ENCODE peak calls at places on chromosomes 12 and 14, in seven cellular contexts. One of them, this sample, is unnamed.

GRCh38 chr12:39764944-39765560 is 145.4 kb upstream of the ABCD2 start:
- DNase-seq in lower lobe of right lung: no peak
- DNase-seq in cardiac fibroblast: peak
- DNase-seq in EH: peak
- DNase-seq in choroid plexus epithelial cell: peak
- DNase-seq in gastrocnemius medialis: no peak
- DNase-seq in cardiac muscle cell: peak
- DNase-seq in this sample: peak

GRCh38 chr14:95340201-95340697 is 20.5 kb upstream of the CLMN start:
- DNase-seq in lower lobe of right lung: no peak
- DNase-seq in cardiac fibroblast: no peak
- DNase-seq in gastrocnemius medialis: no peak
- DNase-seq in choroid plexus epithelial cell: no peak
- DNase-seq in cardiac muscle cell: no peak
- DNase-seq in EH: no peak
- DNase-seq in this sample: no peak

GRCh38 chr14:100291305-100292075 is 14.8 kb downstream of the SLC25A29 start:
- DNase-seq in cardiac muscle cell: no peak
- DNase-seq in EH: no peak
- DNase-seq in gastrocnemius medialis: no peak
- DNase-seq in choroid plexus epithelial cell: no peak
- DNase-seq in lower lobe of right lung: no peak
- DNase-seq in cardiac fibroblast: no peak
- DNase-seq in this sample: no peak

GRCh38 chr12:49322708-49323523 is at the start of gene TROAP:
- DNase-seq in cardiac fibroblast: peak
- DNase-seq in choroid plexus epithelial cell: peak
- DNase-seq in lower lobe of right lung: peak
- DNase-seq in gastrocnemius medialis: peak
- DNase-seq in EH: peak
- DNase-seq in cardiac muscle cell: peak
- DNase-seq in this sample: peak

GRCh38 chr14:86510503-86510902 is 980.6 kb downstream of the FLRT2 start:
- DNase-seq in cardiac fibroblast: no peak
- DNase-seq in cardiac muscle cell: no peak
- DNase-seq in lower lobe of right lung: no peak
- DNase-seq in choroid plexus epithelial cell: no peak
- DNase-seq in EH: no peak
- DNase-seq in gastrocnemius medialis: no peak
- DNase-seq in this sample: no peak

GRCh38 chr12:100554608-100555077 is 18.8 kb upstream of the GAS2L3 start:
- DNase-seq in cardiac fibroblast: peak
- DNase-seq in cardiac muscle cell: peak
- DNase-seq in EH: peak
- DNase-seq in gastrocnemius medialis: no peak
- DNase-seq in lower lobe of right lung: no peak
- DNase-seq in choroid plexus epithelial cell: peak
- DNase-seq in this sample: peak

GRCh38 chr12:122392411-122392810 is 30.1 kb downstream of the CLIP1 start:
- DNase-seq in cardiac fibroblast: no peak
- DNase-seq in choroid plexus epithelial cell: no peak
- DNase-seq in cardiac muscle cell: no peak
- DNase-seq in EH: no peak
- DNase-seq in gastrocnemius medialis: no peak
- DNase-seq in lower lobe of right lung: no peak
- DNase-seq in this sample: no peak

GRCh38 chr12:85367886-85368385 is 87.9 kb downstream of the ALX1 start:
- DNase-seq in lower lobe of right lung: no peak
- DNase-seq in EH: no peak
- DNase-seq in cardiac fibroblast: no peak
- DNase-seq in choroid plexus epithelial cell: no peak
- DNase-seq in gastrocnemius medialis: no peak
- DNase-seq in cardiac muscle cell: no peak
- DNase-seq in this sample: no peak

GRCh38 chr12:94832780-94833760 is 170.4 kb downstream of the NDUFA12 start:
- DNase-seq in choroid plexus epithelial cell: peak
- DNase-seq in lower lobe of right lung: no peak
- DNase-seq in cardiac muscle cell: peak
- DNase-seq in cardiac fibroblast: peak
- DNase-seq in EH: peak
- DNase-seq in gastrocnemius medialis: no peak
- DNase-seq in this sample: no peak

GRCh38 chr14:94393474-94393873 is 5.1 kb upstream of the SERPINA1 start:
- DNase-seq in cardiac fibroblast: no peak
- DNase-seq in EH: no peak
- DNase-seq in lower lobe of right lung: no peak
- DNase-seq in gastrocnemius medialis: no peak
- DNase-seq in cardiac muscle cell: no peak
- DNase-seq in choroid plexus epithelial cell: no peak
- DNase-seq in this sample: no peak

GRCh38 chr14:104536942-104537612 is 42.5 kb upstream of the C14orf180 start:
- DNase-seq in cardiac fibroblast: peak
- DNase-seq in cardiac muscle cell: no peak
- DNase-seq in choroid plexus epithelial cell: peak
- DNase-seq in lower lobe of right lung: peak
- DNase-seq in EH: peak
- DNase-seq in gastrocnemius medialis: no peak
- DNase-seq in this sample: peak

GRCh38 chr12:104515899-104516298 is 59.2 kb downstream of the CHST11 start:
- DNase-seq in lower lobe of right lung: no peak
- DNase-seq in cardiac fibroblast: no peak
- DNase-seq in choroid plexus epithelial cell: no peak
- DNase-seq in EH: no peak
- DNase-seq in cardiac muscle cell: no peak
- DNase-seq in gastrocnemius medialis: no peak
- DNase-seq in this sample: no peak

GRCh38 chr12:64813733-64814132 is 10.7 kb upstream of the TBC1D30 start:
- DNase-seq in cardiac fibroblast: no peak
- DNase-seq in cardiac muscle cell: no peak
- DNase-seq in EH: no peak
- DNase-seq in lower lobe of right lung: no peak
- DNase-seq in choroid plexus epithelial cell: no peak
- DNase-seq in gastrocnemius medialis: no peak
- DNase-seq in this sample: no peak

GRCh38 chr14:64636208-64636979 is 67.8 kb upstream of the PLEKHG3 start:
- DNase-seq in gastrocnemius medialis: peak
- DNase-seq in lower lobe of right lung: peak
- DNase-seq in EH: peak
- DNase-seq in cardiac muscle cell: peak
- DNase-seq in choroid plexus epithelial cell: peak
- DNase-seq in cardiac fibroblast: peak
- DNase-seq in this sample: peak

GRCh38 chr12:53051058-53051880 is 1.4 kb downstream of the TNS2 start:
- DNase-seq in cardiac fibroblast: peak
- DNase-seq in EH: peak
- DNase-seq in gastrocnemius medialis: peak
- DNase-seq in cardiac muscle cell: no peak
- DNase-seq in choroid plexus epithelial cell: peak
- DNase-seq in lower lobe of right lung: no peak
- DNase-seq in this sample: no peak